ENCODE peak calls at places on chromosomes 12 and 14, in nine cellular contexts. One of them, this sample, is unnamed.

GRCh38 chr12:5226581-5226980 is 182.9 kb downstream of the KCNA5 start:
- DNase-seq in choroid plexus epithelial cell: no peak
- DNase-seq in GM06990: no peak
- DNase-seq in AG10803: no peak
- DNase-seq in kidney: no peak
- DNase-seq in breast epithelium: no peak
- DNase-seq in psoas muscle: no peak
- DNase-seq in cardiac fibroblast: no peak
- DNase-seq in CD4-positive, CD25-positive, alpha-beta regulatory T cell: no peak
- DNase-seq in this sample: no peak

GRCh38 chr14:74691456-74691855 is 21.4 kb downstream of the AREL1 start:
- DNase-seq in cardiac fibroblast: peak; percentile 46
- DNase-seq in psoas muscle: no peak
- DNase-seq in CD4-positive, CD25-positive, alpha-beta regulatory T cell: no peak
- DNase-seq in AG10803: no peak
- DNase-seq in GM06990: no peak
- DNase-seq in kidney: no peak
- DNase-seq in choroid plexus epithelial cell: no peak
- DNase-seq in breast epithelium: no peak
- DNase-seq in this sample: no peak

GRCh38 chr12:113924341-113924740 is 41.8 kb downstream of the RBM19 start:
- DNase-seq in choroid plexus epithelial cell: no peak
- DNase-seq in breast epithelium: no peak
- DNase-seq in AG10803: no peak
- DNase-seq in cardiac fibroblast: no peak
- DNase-seq in GM06990: no peak
- DNase-seq in kidney: no peak
- DNase-seq in psoas muscle: no peak
- DNase-seq in CD4-positive, CD25-positive, alpha-beta regulatory T cell: no peak
- DNase-seq in this sample: no peak

GRCh38 chr14:60196291-60196690 is 31.1 kb upstream of the DHRS7 start:
- DNase-seq in kidney: no peak
- DNase-seq in AG10803: no peak
- DNase-seq in psoas muscle: no peak
- DNase-seq in choroid plexus epithelial cell: no peak
- DNase-seq in breast epithelium: no peak
- DNase-seq in GM06990: no peak
- DNase-seq in CD4-positive, CD25-positive, alpha-beta regulatory T cell: no peak
- DNase-seq in cardiac fibroblast: no peak
- DNase-seq in this sample: no peak

GRCh38 chr12:40692617-40693502 is 621 bp downstream of the CNTN1 start:
- DNase-seq in breast epithelium: peak; percentile 53
- DNase-seq in psoas muscle: peak; percentile 16
- DNase-seq in CD4-positive, CD25-positive, alpha-beta regulatory T cell: no peak
- DNase-seq in GM06990: peak; percentile 6
- DNase-seq in choroid plexus epithelial cell: no peak
- DNase-seq in kidney: peak; percentile 78
- DNase-seq in cardiac fibroblast: no peak
- DNase-seq in AG10803: no peak
- DNase-seq in this sample: no peak

GRCh38 chr14:100677152-100677924 is 49.4 kb upstream of the DLK1 start:
- DNase-seq in cardiac fibroblast: peak; percentile 67
- DNase-seq in AG10803: peak; percentile 35
- DNase-seq in choroid plexus epithelial cell: peak; percentile 46
- DNase-seq in breast epithelium: no peak
- DNase-seq in psoas muscle: peak; percentile 47
- DNase-seq in GM06990: no peak
- DNase-seq in kidney: no peak
- DNase-seq in CD4-positive, CD25-positive, alpha-beta regulatory T cell: no peak
- DNase-seq in this sample: peak; percentile 44

GRCh38 chr12:42961395-42961794 is 371.8 kb upstream of the PRICKLE1 start:
- DNase-seq in GM06990: no peak
- DNase-seq in CD4-positive, CD25-positive, alpha-beta regulatory T cell: no peak
- DNase-seq in kidney: no peak
- DNase-seq in choroid plexus epithelial cell: peak; percentile 87
- DNase-seq in cardiac fibroblast: peak; percentile 73
- DNase-seq in breast epithelium: no peak
- DNase-seq in psoas muscle: no peak
- DNase-seq in AG10803: peak; percentile 69
- DNase-seq in this sample: no peak

GRCh38 chr12:81542621-81543020 is 216.5 kb downstream of the PPFIA2 start:
- DNase-seq in GM06990: no peak
- DNase-seq in kidney: no peak
- DNase-seq in breast epithelium: no peak
- DNase-seq in cardiac fibroblast: no peak
- DNase-seq in AG10803: no peak
- DNase-seq in CD4-positive, CD25-positive, alpha-beta regulatory T cell: no peak
- DNase-seq in choroid plexus epithelial cell: peak; percentile 7
- DNase-seq in psoas muscle: no peak
- DNase-seq in this sample: no peak

GRCh38 chr14:31204593-31205534 is 2.7 kb downstream of the HECTD1 start:
- DNase-seq in cardiac fibroblast: no peak
- DNase-seq in AG10803: no peak
- DNase-seq in breast epithelium: no peak
- DNase-seq in GM06990: no peak
- DNase-seq in CD4-positive, CD25-positive, alpha-beta regulatory T cell: no peak
- DNase-seq in choroid plexus epithelial cell: no peak
- DNase-seq in kidney: no peak
- DNase-seq in psoas muscle: no peak
- DNase-seq in this sample: no peak

GRCh38 chr12:106831699-106832098 is 57.2 kb downstream of the RIC8B start:
- DNase-seq in AG10803: no peak
- DNase-seq in psoas muscle: no peak
- DNase-seq in GM06990: no peak
- DNase-seq in CD4-positive, CD25-positive, alpha-beta regulatory T cell: no peak
- DNase-seq in cardiac fibroblast: no peak
- DNase-seq in kidney: no peak
- DNase-seq in breast epithelium: no peak
- DNase-seq in choroid plexus epithelial cell: no peak
- DNase-seq in this sample: no peak

GRCh38 chr14:55847766-55848165 is 267.8 kb downstream of the KTN1 start:
- DNase-seq in choroid plexus epithelial cell: peak; percentile 31
- DNase-seq in GM06990: no peak
- DNase-seq in breast epithelium: no peak
- DNase-seq in psoas muscle: no peak
- DNase-seq in cardiac fibroblast: peak; percentile 61
- DNase-seq in AG10803: peak; percentile 80
- DNase-seq in kidney: no peak
- DNase-seq in CD4-positive, CD25-positive, alpha-beta regulatory T cell: no peak
- DNase-seq in this sample: no peak

GRCh38 chr12:75779891-75780501 is 251.6 kb downstream of the PHLDA1 start:
- DNase-seq in AG10803: no peak
- DNase-seq in choroid plexus epithelial cell: no peak
- DNase-seq in kidney: no peak
- DNase-seq in psoas muscle: no peak
- DNase-seq in CD4-positive, CD25-positive, alpha-beta regulatory T cell: no peak
- DNase-seq in breast epithelium: no peak
- DNase-seq in cardiac fibroblast: peak; percentile 60
- DNase-seq in GM06990: no peak
- DNase-seq in this sample: no peak

GRCh38 chr14:33714527-33715222 is 236.2 kb downstream of the EGLN3 start:
- DNase-seq in AG10803: peak; percentile 31
- DNase-seq in psoas muscle: no peak
- DNase-seq in choroid plexus epithelial cell: no peak
- DNase-seq in GM06990: no peak
- DNase-seq in CD4-positive, CD25-positive, alpha-beta regulatory T cell: no peak
- DNase-seq in cardiac fibroblast: peak; percentile 13
- DNase-seq in kidney: no peak
- DNase-seq in breast epithelium: no peak
- DNase-seq in this sample: no peak

GRCh38 chr12:39764944-39765560 is 145.4 kb upstream of the ABCD2 start:
- DNase-seq in CD4-positive, CD25-positive, alpha-beta regulatory T cell: peak; percentile 9
- DNase-seq in cardiac fibroblast: peak; percentile 73
- DNase-seq in GM06990: no peak
- DNase-seq in choroid plexus epithelial cell: peak; percentile 77
- DNase-seq in breast epithelium: no peak
- DNase-seq in kidney: no peak
- DNase-seq in psoas muscle: no peak
- DNase-seq in AG10803: peak; percentile 65
- DNase-seq in this sample: no peak

GRCh38 chr12:103994235-103994634 is 28.6 kb downstream of the TDG start:
- DNase-seq in CD4-positive, CD25-positive, alpha-beta regulatory T cell: no peak
- DNase-seq in cardiac fibroblast: no peak
- DNase-seq in choroid plexus epithelial cell: no peak
- DNase-seq in breast epithelium: no peak
- DNase-seq in psoas muscle: peak; percentile 46
- DNase-seq in kidney: no peak
- DNase-seq in GM06990: no peak
- DNase-seq in AG10803: no peak
- DNase-seq in this sample: no peak

GRCh38 chr12:33703221-33703620 is 263.6 kb upstream of the SYT10 start:
- DNase-seq in psoas muscle: no peak
- DNase-seq in choroid plexus epithelial cell: no peak
- DNase-seq in GM06990: no peak
- DNase-seq in cardiac fibroblast: no peak
- DNase-seq in AG10803: no peak
- DNase-seq in kidney: no peak
- DNase-seq in CD4-positive, CD25-positive, alpha-beta regulatory T cell: no peak
- DNase-seq in breast epithelium: no peak
- DNase-seq in this sample: no peak

GRCh38 chr14:98612434-98613200 is 659.4 kb downstream of the BCL11B start:
- DNase-seq in cardiac fibroblast: no peak
- DNase-seq in choroid plexus epithelial cell: no peak
- DNase-seq in kidney: no peak
- DNase-seq in GM06990: no peak
- DNase-seq in psoas muscle: no peak
- DNase-seq in breast epithelium: no peak
- DNase-seq in AG10803: no peak
- DNase-seq in CD4-positive, CD25-positive, alpha-beta regulatory T cell: no peak
- DNase-seq in this sample: no peak

GRCh38 chr12:26726956-26727355 is 106.0 kb downstream of the ITPR2 start:
- DNase-seq in AG10803: no peak
- DNase-seq in psoas muscle: no peak
- DNase-seq in CD4-positive, CD25-positive, alpha-beta regulatory T cell: no peak
- DNase-seq in breast epithelium: no peak
- DNase-seq in kidney: no peak
- DNase-seq in GM06990: no peak
- DNase-seq in choroid plexus epithelial cell: peak; percentile 65
- DNase-seq in cardiac fibroblast: peak; percentile 42
- DNase-seq in this sample: no peak

DNA sequence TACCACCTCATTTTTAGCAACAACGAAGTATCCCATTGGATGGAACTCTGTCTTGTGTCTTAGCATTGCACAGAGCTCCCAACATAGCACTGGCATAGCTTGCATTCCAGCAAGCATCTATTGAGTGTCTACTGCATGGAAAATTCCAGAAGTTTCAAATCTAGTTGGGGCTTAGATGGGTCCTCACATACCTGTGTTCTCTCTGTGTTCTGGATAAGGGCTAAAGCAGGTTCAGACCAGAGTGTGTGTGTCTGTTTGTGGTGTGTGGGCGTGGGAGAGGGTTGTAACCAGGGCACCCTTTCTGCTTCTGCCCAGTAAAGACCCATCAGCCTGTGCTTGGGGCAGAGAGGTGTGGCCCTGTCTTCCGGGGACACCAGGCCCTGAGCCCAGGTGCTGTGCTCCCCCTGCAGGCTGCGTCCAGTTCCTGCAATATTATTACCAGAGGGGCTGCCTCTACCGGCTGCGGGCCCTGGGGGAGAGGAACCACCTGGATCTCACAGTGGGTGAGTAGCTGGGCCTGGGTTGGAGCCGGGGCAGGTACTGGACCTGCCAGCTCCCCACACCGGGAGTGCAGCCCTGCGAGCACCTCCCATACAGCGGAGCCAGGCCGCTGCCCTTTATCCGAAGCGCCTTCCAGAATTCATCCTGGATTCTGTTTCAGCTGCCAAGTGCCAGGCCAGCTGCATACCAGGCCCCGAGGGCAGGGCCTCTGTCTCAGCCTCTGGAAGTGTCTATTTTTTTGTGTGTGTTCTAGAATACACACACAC is 20.3 kb downstream of the RHOF start:
- DNase-seq in kidney: peak; percentile 90
- DNase-seq in choroid plexus epithelial cell: peak; percentile 75
- DNase-seq in psoas muscle: peak; percentile 71
- DNase-seq in cardiac fibroblast: peak; percentile 73
- DNase-seq in breast epithelium: peak; percentile 73
- DNase-seq in AG10803: peak; percentile 50
- DNase-seq in GM06990: peak; percentile 69
- DNase-seq in CD4-positive, CD25-positive, alpha-beta regulatory T cell: peak; percentile 81
- DNase-seq in this sample: peak; percentile 82
- H3K4me3 ChIP-seq in kidney: no peak overlapping the region
- H3K4me3 ChIP-seq in choroid plexus epithelial cell: no peak overlapping the region
- H3K4me3 ChIP-seq in psoas muscle: no peak overlapping the region
- H3K4me3 ChIP-seq in cardiac fibroblast: no peak overlapping the region
- H3K4me3 ChIP-seq in breast epithelium: no peak overlapping the region
- H3K4me3 ChIP-seq in AG10803: no peak overlapping the region
- H3K4me3 ChIP-seq in GM06990: no peak overlapping the region
- H3K4me3 ChIP-seq in CD4-positive, CD25-positive, alpha-beta regulatory T cell: no peak overlapping the region
- H3K4me3 ChIP-seq in this sample: no peak overlapping the region

GRCh38 chr14:97219356-97220017 is 422.3 kb downstream of the VRK1 start:
- DNase-seq in CD4-positive, CD25-positive, alpha-beta regulatory T cell: peak; percentile 6
- DNase-seq in cardiac fibroblast: no peak
- DNase-seq in AG10803: no peak
- DNase-seq in psoas muscle: no peak
- DNase-seq in GM06990: no peak
- DNase-seq in kidney: no peak
- DNase-seq in choroid plexus epithelial cell: no peak
- DNase-seq in breast epithelium: no peak
- DNase-seq in this sample: no peak
- H3K4me3 ChIP-seq in CD4-positive, CD25-positive, alpha-beta regulatory T cell: peak overlapping the region; percentile 26
- H3K4me3 ChIP-seq in cardiac fibroblast: no peak overlapping the region
- H3K4me3 ChIP-seq in AG10803: peak overlapping the region; percentile 54
- H3K4me3 ChIP-seq in psoas muscle: peak overlapping the region; percentile 45
- H3K4me3 ChIP-seq in GM06990: no peak overlapping the region
- H3K4me3 ChIP-seq in kidney: peak overlapping the region; percentile 29
- H3K4me3 ChIP-seq in choroid plexus epithelial cell: no peak overlapping the region
- H3K4me3 ChIP-seq in breast epithelium: peak overlapping the region; percentile 63
- H3K4me3 ChIP-seq in this sample: no peak overlapping the region

GRCh38 chr14:73567365-73567764 is 1.6 kb upstream of the ACOT2 start:
- DNase-seq in breast epithelium: no peak
- DNase-seq in choroid plexus epithelial cell: no peak
- DNase-seq in psoas muscle: no peak
- DNase-seq in kidney: no peak
- DNase-seq in CD4-positive, CD25-positive, alpha-beta regulatory T cell: no peak
- DNase-seq in cardiac fibroblast: no peak
- DNase-seq in AG10803: no peak
- DNase-seq in GM06990: no peak
- DNase-seq in this sample: no peak
- H3K4me3 ChIP-seq in breast epithelium: peak overlapping the region; percentile 83
- H3K4me3 ChIP-seq in choroid plexus epithelial cell: no peak overlapping the region
- H3K4me3 ChIP-seq in psoas muscle: no peak overlapping the region
- H3K4me3 ChIP-seq in kidney: peak overlapping the region; percentile 90
- H3K4me3 ChIP-seq in CD4-positive, CD25-positive, alpha-beta regulatory T cell: peak overlapping the region; percentile 82
- H3K4me3 ChIP-seq in cardiac fibroblast: no peak overlapping the region
- H3K4me3 ChIP-seq in AG10803: no peak overlapping the region
- H3K4me3 ChIP-seq in GM06990: no peak overlapping the region
- H3K4me3 ChIP-seq in this sample: no peak overlapping the region

DNA sequence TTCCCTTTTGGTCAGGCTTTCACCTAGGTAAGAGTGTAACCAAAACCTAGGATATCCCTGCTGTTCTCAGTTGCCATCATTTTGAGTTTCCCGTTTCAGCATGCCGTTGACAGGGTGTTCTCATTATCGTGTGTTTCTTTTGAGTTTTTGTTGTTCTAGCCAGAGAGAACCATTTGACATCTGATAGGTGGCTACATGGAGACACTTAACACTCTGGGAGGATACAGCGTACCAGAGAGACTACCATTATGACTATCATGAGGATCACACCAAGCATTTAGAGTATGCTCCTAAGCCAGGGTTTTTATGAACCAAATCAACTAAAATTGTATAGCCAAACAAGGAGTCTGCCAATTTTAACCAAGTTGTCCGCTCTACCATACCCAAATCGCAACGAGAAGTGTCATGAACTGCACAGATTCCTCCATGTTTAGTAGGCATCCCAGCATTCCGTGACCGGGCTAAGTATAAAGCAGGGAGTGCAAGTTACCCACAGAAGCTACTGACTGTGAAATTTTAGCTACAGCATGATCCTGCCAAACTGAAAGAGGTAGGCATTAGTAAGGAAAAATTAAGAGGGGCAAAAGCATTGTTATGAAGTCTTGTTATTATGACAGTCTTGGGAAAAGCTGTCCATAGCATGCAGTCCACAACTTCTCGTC is 48.8 kb downstream of the MARK3 start:
- DNase-seq in kidney: no peak
- DNase-seq in CD4-positive, CD25-positive, alpha-beta regulatory T cell: no peak
- DNase-seq in GM06990: no peak
- DNase-seq in AG10803: no peak
- DNase-seq in choroid plexus epithelial cell: no peak
- DNase-seq in psoas muscle: no peak
- DNase-seq in breast epithelium: no peak
- DNase-seq in cardiac fibroblast: no peak
- DNase-seq in this sample: no peak
- H3K4me3 ChIP-seq in kidney: no peak overlapping the region
- H3K4me3 ChIP-seq in CD4-positive, CD25-positive, alpha-beta regulatory T cell: no peak overlapping the region
- H3K4me3 ChIP-seq in GM06990: no peak overlapping the region
- H3K4me3 ChIP-seq in AG10803: no peak overlapping the region
- H3K4me3 ChIP-seq in choroid plexus epithelial cell: no peak overlapping the region
- H3K4me3 ChIP-seq in psoas muscle: no peak overlapping the region
- H3K4me3 ChIP-seq in breast epithelium: no peak overlapping the region
- H3K4me3 ChIP-seq in cardiac fibroblast: no peak overlapping the region
- H3K4me3 ChIP-seq in this sample: no peak overlapping the region

This sample was measured in HL-60.